ENCODE peak calls at places on chromosomes 5 and 9, in five cellular contexts. B is transverse colon, V is AG09309, F is lower leg skin, Z is cardiac fibroblast. L is an unnamed sample.

GRCh38 chr9:93898026-93898425 is 57.1 kb downstream of the BARX1 start:
- DNase-seq in Z (no peak), F (peak), B (no peak), V (no peak), L (no peak)

GRCh38 chr9:133523096-133523495 is 1.7 kb downstream of the MYMK start:
- DNase-seq in B (no peak), F (no peak), Z (no peak), V (no peak), L (no peak)

GRCh38 chr9:91465420-91465819 is 41.8 kb upstream of the NFIL3 start:
- DNase-seq in Z (peak), V (peak), F (no peak), B (no peak), L (no peak)

GRCh38 chr9:72315089-72315509 is 49.9 kb downstream of the ZFAND5 start:
- DNase-seq in B (peak), Z (peak), V (peak), F (peak), L (no peak)

GRCh38 chr5:131142970-131143617 is 22.0 kb downstream of the HINT1 start:
- DNase-seq in Z (no peak), V (no peak), F (no peak), B (no peak), L (no peak)

GRCh38 chr9:16401720-16402119 is 468.8 kb downstream of the BNC2 start:
- DNase-seq in F (no peak), Z (no peak), B (no peak), V (no peak), L (no peak)

GRCh38 chr9:9904021-9904420 is 708.8 kb downstream of the PTPRD start:
- DNase-seq in Z (no peak), B (no peak), V (no peak), F (no peak), L (no peak)

GRCh38 chr5:67030289-67031069 is 166.1 kb downstream of the CD180 start:
- DNase-seq in Z (no peak), V (peak), F (no peak), B (no peak), L (no peak)

GRCh38 chr5:94086194-94086593 is 344.8 kb upstream of the POU5F2 start:
- DNase-seq in Z (peak), V (no peak), B (no peak), F (no peak), L (no peak)

GRCh38 chr5:139796061-139796806 is 626 bp downstream of the PSD2 start:
- DNase-seq in Z (no peak), V (no peak), F (no peak), B (no peak), L (no peak)

GRCh38 chr9:105307731-105308130 is 63.3 kb downstream of the SLC44A1 start:
- DNase-seq in B (no peak), Z (no peak), F (no peak), V (no peak), L (no peak)

GRCh38 chr9:93224591-93224990 is 40.7 kb downstream of the WNK2 start:
- DNase-seq in F (no peak), B (no peak), V (no peak), Z (no peak), L (no peak)

GRCh38 chr9:22446950-22447606 is 454 bp downstream of the DMRTA1 start:
- DNase-seq in F (no peak), Z (peak), B (peak), V (no peak), L (no peak)

GRCh38 chr9:97374811-97375210 is 37.1 kb upstream of the TDRD7 start:
- DNase-seq in Z (no peak), B (no peak), V (no peak), F (no peak), L (no peak)

GRCh38 chr9:101711330-101711941 is 27.0 kb downstream of the GRIN3A start:
- DNase-seq in V (no peak), B (no peak), Z (peak), F (no peak), L (no peak)
- TF ChIP-seq CTCF in V (peak), B (peak), Z (peak), F (no peak), L (no peak)

GRCh38 chr9:114538241-114538640 is 33.0 kb upstream of the WHRN start:
- DNase-seq in V (no peak), B (peak), Z (no peak), F (no peak), L (no peak)
- TF ChIP-seq CTCF in V (no peak), B (peak), Z (no peak), F (no peak), L (no peak)

DNA sequence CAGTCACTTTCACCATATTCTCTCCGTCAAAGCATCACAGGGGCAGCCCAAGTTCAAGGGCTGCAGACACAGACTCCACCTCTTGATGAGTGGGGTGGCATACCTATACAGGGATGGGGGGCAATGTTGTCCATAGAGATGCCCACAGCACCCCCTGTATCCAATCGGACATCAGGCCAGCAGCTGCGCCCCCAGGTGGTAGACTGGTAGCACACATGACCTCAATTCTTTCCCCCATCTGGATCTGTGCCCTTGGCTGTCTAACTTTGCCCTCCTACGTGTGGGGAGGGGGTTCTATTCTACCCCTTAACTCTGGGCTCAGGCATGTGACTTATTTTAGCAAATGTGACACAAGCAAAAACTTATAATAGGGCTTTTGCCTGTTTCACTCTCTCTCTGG is 84.0 kb upstream of the SLC25A48 start:
- DNase-seq in B (no peak), Z (no peak), F (no peak), V (no peak), L (no peak)
- TF ChIP-seq CTCF in B (no peak), Z (no peak), F (no peak), V (peak), L (no peak)

DNA sequence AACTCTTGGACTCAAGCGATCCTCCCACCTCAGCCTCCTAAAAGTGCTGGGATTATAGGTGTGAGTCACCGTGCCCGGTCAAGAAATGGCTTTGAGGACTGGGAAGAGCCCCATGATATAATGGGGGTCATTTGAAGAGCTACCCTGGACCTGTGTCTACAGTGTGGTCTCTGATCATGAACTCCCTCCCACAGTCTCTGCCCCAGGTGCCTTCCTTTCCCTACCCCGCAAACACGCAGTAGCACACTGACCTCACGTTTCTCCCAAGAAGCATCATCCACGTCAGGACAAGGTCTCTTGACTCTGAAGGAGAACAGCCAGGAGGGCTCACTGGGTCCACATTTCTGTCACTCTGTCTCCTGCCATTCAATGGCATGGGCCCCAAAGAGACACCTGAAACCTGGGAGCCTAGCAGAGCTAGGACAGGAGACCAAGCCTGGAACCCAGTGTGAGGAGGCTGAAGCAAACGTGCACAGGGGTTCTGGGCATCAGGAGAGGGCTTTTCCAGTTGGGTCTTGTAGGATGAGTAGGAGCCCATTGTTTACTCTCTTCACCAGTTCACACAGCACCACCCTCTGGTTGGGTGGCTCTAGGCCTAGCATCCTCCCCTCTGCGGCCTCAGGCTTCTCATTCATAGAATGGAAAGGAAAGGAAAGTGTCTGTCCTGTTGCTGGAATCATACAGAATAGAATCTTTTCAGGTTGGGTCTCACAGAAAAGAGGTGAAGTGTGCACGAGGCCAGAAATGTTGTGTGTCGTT is 23.0 kb downstream of the PRRX2 start:
- DNase-seq in Z (no peak), F (no peak), B (no peak), V (no peak), L (no peak)
- TF ChIP-seq CTCF in Z (no peak), F (no peak), B (no peak), V (no peak), L (no peak)

GRCh38 chr5:84249918-84250635 is 134.6 kb downstream of the EDIL3 start:
- DNase-seq in F (no peak), Z (peak), B (no peak), V (peak), L (no peak)
- TF ChIP-seq CTCF in F (no peak), Z (no peak), B (no peak), V (no peak), L (no peak)

GRCh38 chr5:17785774-17786173 is 151.5 kb downstream of the TAF11L14 start:
- DNase-seq in V (no peak), B (no peak), Z (no peak), F (no peak), L (no peak)
- TF ChIP-seq CTCF in V (no peak), B (no peak), Z (no peak), F (no peak), L (no peak)

GRCh38 chr9:4741365-4742031 is 496 bp upstream of the AK3 start:
- DNase-seq in B (peak), Z (no peak), F (peak), V (no peak), L (no peak)

GRCh38 chr9:4742246-4742645 is 1.2 kb upstream of the AK3 start:
- DNase-seq in V (no peak), Z (no peak), B (no peak), F (no peak), L (no peak)

GRCh38 chr9:4739587-4740372 is 1.2 kb downstream of the AK3 start:
- DNase-seq in V (no peak), Z (peak), F (no peak), B (peak), L (no peak)

GRCh38 chr9:4740373-4740622 is 704 bp downstream of the AK3 start:
- DNase-seq in V (no peak), F (no peak), Z (peak), B (no peak), L (no peak)

GRCh38 chr9:4740623-4741364 is at the start of gene AK3:
- DNase-seq in F (peak), V (peak), B (peak), Z (peak), L (peak)
- TF ChIP-seq CTCF in F (no peak), V (no peak), B (no peak), Z (no peak), L (no peak)

GRCh38 chr5:180797256-180798192 is 5.1 kb downstream of the MGAT1 start:
- DNase-seq in Z (peak), F (no peak), V (no peak), B (no peak), L (no peak)

GRCh38 chr5:180801596-180802324 is 846 bp downstream of the MGAT1 start:
- DNase-seq in V (no peak), Z (no peak), F (peak), B (no peak), L (no peak)

GRCh38 chr5:180798193-180798592 is 4.4 kb downstream of the MGAT1 start:
- DNase-seq in F (no peak), B (no peak), Z (no peak), V (no peak), L (no peak)

GRCh38 chr5:180799902-180800801 is 2.5 kb downstream of the MGAT1 start:
- DNase-seq in V (peak), B (no peak), Z (peak), F (no peak), L (no peak)

GRCh38 chr5:180799194-180799593 is 3.4 kb downstream of the MGAT1 start:
- DNase-seq in Z (no peak), B (peak), F (peak), V (no peak), L (no peak)
- TF ChIP-seq CTCF in Z (peak), B (peak), F (no peak), V (peak), L (no peak)

GRCh38 chr9:87359264-87359663 is 138.4 kb upstream of the DAPK1 start:
- DNase-seq in F (no peak), B (no peak), V (no peak), Z (no peak), L (no peak)

GRCh38 chr9:87350915-87351314 is 146.8 kb upstream of the DAPK1 start:
- DNase-seq in Z (peak), F (no peak), V (peak), B (no peak), L (no peak)

GRCh38 chr9:87359958-87360601 is 137.6 kb upstream of the DAPK1 start:
- DNase-seq in F (no peak), B (no peak), V (no peak), Z (no peak), L (no peak)

GRCh38 chr9:87357600-87357999 is 140.1 kb upstream of the DAPK1 start:
- DNase-seq in V (no peak), Z (no peak), B (no peak), F (no peak), L (no peak)

DNA sequence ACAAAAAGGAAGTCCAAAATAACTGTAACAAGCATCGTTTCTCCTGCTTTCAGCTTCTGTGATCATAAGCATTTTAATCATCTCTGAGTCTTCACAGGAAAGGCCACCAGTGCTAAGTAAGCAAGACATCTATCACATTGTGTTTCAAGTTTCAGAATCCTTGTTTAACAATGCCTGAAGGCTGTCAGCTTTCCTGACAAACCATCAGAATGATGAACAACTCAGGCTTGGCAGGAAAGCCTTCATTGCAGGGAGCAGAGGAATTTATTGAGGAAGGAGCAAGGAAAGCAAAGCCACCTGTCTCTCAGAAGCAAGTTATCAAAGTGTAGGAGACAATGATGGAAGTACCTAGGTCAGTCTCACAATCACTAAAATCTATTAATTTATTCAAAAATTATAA is 143.5 kb upstream of the DAPK1 start:
- DNase-seq in V (no peak), Z (no peak), F (no peak), B (no peak), L (no peak)
- TF ChIP-seq CTCF in V (no peak), Z (no peak), F (no peak), B (no peak), L (no peak)

GRCh38 chr9:123089790-123090189 is 56.3 kb downstream of the GPR21 start:
- DNase-seq in B (no peak), F (no peak), Z (no peak), V (no peak), L (no peak)

GRCh38 chr9:123090198-123090896 is 56.9 kb downstream of the GPR21 start:
- DNase-seq in F (no peak), V (no peak), B (no peak), Z (no peak), L (no peak)

GRCh38 chr9:123093141-123093540 is 59.7 kb downstream of the GPR21 start:
- DNase-seq in V (no peak), Z (no peak), F (no peak), B (no peak), L (no peak)

GRCh38 chr9:123090956-123091355 is 57.5 kb downstream of the GPR21 start:
- DNase-seq in B (no peak), F (no peak), V (no peak), Z (no peak), L (no peak)

GRCh38 chr9:123091459-123091858 is 58.0 kb downstream of the GPR21 start:
- DNase-seq in B (no peak), Z (no peak), F (no peak), V (no peak), L (no peak)
- TF ChIP-seq CTCF in B (no peak), Z (no peak), F (no peak), V (peak), L (no peak)